ENCODE peak calls at places on chromosome 1, in five cellular contexts. G, Z, V, F and M are unnamed samples.

GRCh38 chr1:14138135-14138506 is 438.1 kb downstream of the PRDM2 start:
- DNase-seq in G (no peak), Z (no peak), V (no peak), F (no peak), M (no peak)

GRCh38 chr1:51870603-51871350 is 7.8 kb downstream of the NRDC start:
- DNase-seq in G (no peak), Z (no peak), V (no peak), F (no peak), M (no peak)

GRCh38 chr1:109509176-109510134 is at the start of gene AMIGO1:
- DNase-seq in G (peak; percentile 26), Z (no peak), V (peak; percentile 67), F (peak; percentile 25), M (peak; percentile 46)

GRCh38 chr1:29171089-29171488 is 10.6 kb downstream of the SRSF4 start:
- DNase-seq in G (peak; percentile 55), Z (peak; percentile 37), V (no peak), F (no peak), M (no peak)

GRCh38 chr1:168428063-168428731 is 115.6 kb downstream of the XCL2 start:
- DNase-seq in G (no peak), Z (peak; percentile 24), V (no peak), F (no peak), M (peak; percentile 24)

GRCh38 chr1:154730251-154730650 is 122.3 kb upstream of the ADAR start:
- DNase-seq in G (peak; percentile 60), Z (peak; percentile 32), V (no peak), F (no peak), M (no peak)

GRCh38 chr1:1577367-1578011 is 2.8 kb upstream of the SSU72 start:
- DNase-seq in G (no peak), Z (no peak), V (no peak), F (no peak), M (no peak)

GRCh38 chr1:108745980-108746381 is 493 bp upstream of the STXBP3 start:
- DNase-seq in G (no peak), Z (no peak), V (no peak), F (no peak), M (no peak)

GRCh38 chr1:18953656-18954259 is 2.7 kb downstream of the IFFO2 start:
- DNase-seq in G (no peak), Z (no peak), V (no peak), F (no peak), M (no peak)

GRCh38 chr1:173870252-173871075 is 2.3 kb downstream of the ZBTB37 start:
- DNase-seq in G (no peak), Z (no peak), V (peak; percentile 41), F (peak; percentile 24), M (no peak)

GRCh38 chr1:227901906-227902640 is 45.7 kb downstream of the WNT9A start:
- DNase-seq in G (peak; percentile 42), Z (peak; percentile 11), V (no peak), F (no peak), M (peak; percentile 16)